ENCODE peak calls at places on chromosomes 2 and 18, in nine cellular contexts. Q is endothelial cell; Y is germinal center; N is A549; X is iris pigment epithelial cell; I is DND-41; G is activated T-helper 1 cell treated with anti-CD3 and anti-CD28 coated beads, Interleukin-12 subunit alpha, Interleukin-12 subunit beta, Interleukin-2, Interleukin-4 antibody, amounts not matched to agents 30 ng/mL and 10 ng/mL and 1 ng/mL, durations not matched to agents 14 hours and 24 hours and 36 hours; U is NCI-H2029; J is IMR-90. O is an unnamed sample.
A peak's percentile ranks its signal among the peaks of the same experiment; 100 is the strongest.

GRCh38 chr2:86036790-86037138 is 68.9 kb downstream of the POLR1A start:
- DNase-seq in Q (no peak), I (no peak), G (no peak), Y (no peak), U (no peak), J (no peak), X (no peak), N (no peak), O (no peak)

GRCh38 chr2:230896346-230897115 is 28.5 kb downstream of the GPR55 start:
- DNase-seq in U (no peak), Q (no peak), Y (no peak), X (no peak), J (no peak), I (no peak), G (no peak), N (no peak), O (no peak)

GRCh38 chr2:234425923-234426603 is 70.8 kb downstream of the ARL4C start:
- DNase-seq in Q (no peak), J (no peak), I (peak; percentile 98), X (no peak), U (no peak), G (peak; percentile 75), N (no peak), Y (peak; percentile 75), O (peak; percentile 80)

GRCh38 chr2:174024524-174025270 is 59.5 kb upstream of the SP3 start:
- DNase-seq in U (no peak), X (peak; percentile 74), G (no peak), Y (no peak), I (no peak), N (no peak), Q (no peak), J (peak; percentile 80), O (no peak)

GRCh38 chr2:216308532-216308931 is 63.8 kb downstream of the MARCHF4 start:
- DNase-seq in Q (no peak), G (no peak), J (peak; percentile 71), I (no peak), N (no peak), Y (no peak), U (peak; percentile 39), X (no peak), O (no peak)

GRCh38 chr18:79765491-79766245 is 32.1 kb upstream of the KCNG2 start:
- DNase-seq in J (peak; percentile 44), Y (no peak), Q (no peak), U (no peak), I (no peak), G (no peak), N (no peak), X (peak; percentile 24), O (no peak)

GRCh38 chr2:160658851-160659250 is 165.2 kb upstream of the RBMS1 start:
- DNase-seq in N (no peak), I (no peak), Q (no peak), J (no peak), X (no peak), U (no peak), Y (no peak), G (no peak), O (no peak)

GRCh38 chr2:18149660-18150246 is 271.3 kb downstream of the KCNS3 start:
- DNase-seq in X (peak; percentile 57), I (no peak), Y (peak; percentile 22), G (no peak), N (peak; percentile 18), U (peak; percentile 49), J (peak; percentile 63), Q (no peak), O (no peak)

GRCh38 chr2:38443021-38443541 is 66.0 kb upstream of the ATL2 start:
- DNase-seq in J (no peak), Y (no peak), X (peak; percentile 54), G (no peak), N (no peak), Q (no peak), U (no peak), I (no peak), O (no peak)

GRCh38 chr2:156589381-156590079 is 153.4 kb downstream of the GPD2 start:
- DNase-seq in G (no peak), I (peak; percentile 29), X (peak; percentile 58), Q (no peak), N (peak; percentile 15), J (peak; percentile 62), U (no peak), Y (peak; percentile 10), O (no peak)

GRCh38 chr2:86785456-86785855 is 5.3 kb downstream of the CD8A start:
- DNase-seq in G (no peak), U (no peak), Q (no peak), I (no peak), J (no peak), N (no peak), X (no peak), Y (no peak), O (no peak)

GRCh38 chr2:118124293-118124891 is 36.1 kb downstream of the INSIG2 start:
- DNase-seq in G (no peak), Y (peak; percentile 19), Q (no peak), U (no peak), I (no peak), X (no peak), J (no peak), N (peak; percentile 5), O (no peak)

GRCh38 chr2:70931376-70932000 is 4.2 kb upstream of the ATP6V1B1 start:
- DNase-seq in U (no peak), I (no peak), G (no peak), N (no peak), X (no peak), Y (no peak), J (no peak), Q (no peak), O (no peak)

GRCh38 chr2:199463708-199464613 is 6.2 kb upstream of the SATB2 start:
- DNase-seq in U (no peak), I (no peak), X (no peak), Q (peak; percentile 19), J (no peak), Y (no peak), G (no peak), N (no peak), O (no peak)

GRCh38 chr2:190984595-190984994 is 29.4 kb downstream of the STAT1 start:
- DNase-seq in G (no peak), U (no peak), Y (no peak), N (no peak), I (no peak), X (peak; percentile 97), J (peak; percentile 86), Q (no peak), O (no peak)

GRCh38 chr2:138922973-138923563 is 142.9 kb upstream of the NXPH2 start:
- DNase-seq in G (no peak), U (peak; percentile 3), X (peak; percentile 24), J (no peak), Y (no peak), N (no peak), I (no peak), Q (no peak), O (no peak)

GRCh38 chr18:78865771-78866310 is 113.8 kb upstream of the SALL3 start:
- DNase-seq in G (no peak), I (no peak), N (no peak), Q (no peak), U (no peak), Y (no peak), J (no peak), X (no peak), O (no peak)

GRCh38 chr2:191846787-191847620 is at the start of gene CAVIN2:
- DNase-seq in J (peak; percentile 90), N (peak; percentile 45), X (peak; percentile 90), Q (no peak), I (no peak), G (no peak), U (peak; percentile 40), Y (no peak), O (no peak)

GRCh38 chr18:26888259-26888658 is 22.8 kb upstream of the AQP4 start:
- DNase-seq in J (no peak), X (no peak), Q (no peak), I (no peak), U (no peak), Y (no peak), G (no peak), N (no peak), O (no peak)

GRCh38 chr18:75178376-75178775 is 30.6 kb downstream of the PTGR3 start:
- DNase-seq in X (no peak), N (no peak), Q (no peak), G (no peak), Y (no peak), I (no peak), J (no peak), U (no peak), O (no peak)